ENCODE peak calls at places on chromosomes 16 and 17, in four cellular contexts. One of them, this sample, is unnamed.

GRCh38 chr17:45090711-45091110 is 29.6 kb downstream of the NMT1 start:
- DNase-seq in K562: no peak
- DNase-seq in HepG2: no peak
- DNase-seq in GM12878: no peak
- DNase-seq in this sample: no peak

GRCh38 chr16:51982715-51983680 is 563.9 kb downstream of the TOX3 start:
- DNase-seq in K562: peak; percentile 20
- DNase-seq in HepG2: peak; percentile 67
- DNase-seq in GM12878: no peak
- DNase-seq in this sample: peak; percentile 52

GRCh38 chr17:9187828-9188227 is 166.5 kb downstream of the NTN1 start:
- DNase-seq in K562: no peak
- DNase-seq in HepG2: no peak
- DNase-seq in GM12878: no peak
- DNase-seq in this sample: no peak

GRCh38 chr17:13643196-13643595 is 41.5 kb upstream of the HS3ST3A1 start:
- DNase-seq in K562: no peak
- DNase-seq in HepG2: no peak
- DNase-seq in GM12878: no peak
- DNase-seq in this sample: no peak

GRCh38 chr17:32488604-32489180 is 1.9 kb downstream of the CDK5R1 start:
- DNase-seq in K562: no peak
- DNase-seq in HepG2: no peak
- DNase-seq in GM12878: no peak
- DNase-seq in this sample: no peak

GRCh38 chr17:1829189-1829578 is 518 bp downstream of the SMYD4 start:
- DNase-seq in K562: no peak
- DNase-seq in HepG2: peak; percentile 13
- DNase-seq in GM12878: no peak
- DNase-seq in this sample: no peak

GRCh38 chr16:86928517-86929148 is 350.3 kb downstream of the FOXL1 start:
- DNase-seq in K562: peak; percentile 22
- DNase-seq in HepG2: no peak
- DNase-seq in GM12878: no peak
- DNase-seq in this sample: no peak

GRCh38 chr17:28667870-28668269 is 5.9 kb downstream of the SUPT6H start:
- DNase-seq in K562: no peak
- DNase-seq in HepG2: no peak
- DNase-seq in GM12878: no peak
- DNase-seq in this sample: no peak

GRCh38 chr17:42519546-42520444 is 16.2 kb upstream of the NAGLU start:
- DNase-seq in K562: peak; percentile 40
- DNase-seq in HepG2: peak; percentile 90
- DNase-seq in GM12878: no peak
- DNase-seq in this sample: peak; percentile 51

GRCh38 chr16:65119905-65120341 is 1.9 kb downstream of the CDH11 start:
- DNase-seq in K562: no peak
- DNase-seq in HepG2: no peak
- DNase-seq in GM12878: no peak
- DNase-seq in this sample: no peak

GRCh38 chr17:39675390-39676082 is 7.3 kb downstream of the PNMT start:
- DNase-seq in K562: no peak
- DNase-seq in HepG2: no peak
- DNase-seq in GM12878: no peak
- DNase-seq in this sample: no peak

GRCh38 chr16:9364721-9365693 is 273.6 kb downstream of the HAPSTR1 start:
- DNase-seq in K562: no peak
- DNase-seq in HepG2: peak; percentile 86
- DNase-seq in GM12878: no peak
- DNase-seq in this sample: no peak

GRCh38 chr17:64382184-64382583 is 8.5 kb downstream of the PECAM1 start:
- DNase-seq in K562: no peak
- DNase-seq in HepG2: no peak
- DNase-seq in GM12878: no peak
- DNase-seq in this sample: no peak

GRCh38 chr17:44159519-44160210 is 10.8 kb upstream of the ASB16 start:
- DNase-seq in K562: peak; percentile 51
- DNase-seq in HepG2: no peak
- DNase-seq in GM12878: no peak
- DNase-seq in this sample: no peak

GRCh38 chr16:88424536-88425230 is 28.4 kb upstream of the ZFPM1 start:
- DNase-seq in K562: no peak
- DNase-seq in HepG2: no peak
- DNase-seq in GM12878: no peak
- DNase-seq in this sample: no peak

GRCh38 chr16:2610781-2611498 is 71.4 kb upstream of the KCTD5 start:
- DNase-seq in K562: no peak
- DNase-seq in HepG2: no peak
- DNase-seq in GM12878: no peak
- DNase-seq in this sample: no peak

GRCh38 chr16:2159052-2159838 is 3.7 kb downstream of the TRAF7 start:
- DNase-seq in K562: no peak
- DNase-seq in HepG2: no peak
- DNase-seq in GM12878: no peak
- DNase-seq in this sample: no peak

GRCh38 chr17:51765558-51766145 is 392.9 kb downstream of the CA10 start:
- DNase-seq in K562: no peak
- DNase-seq in HepG2: no peak
- DNase-seq in GM12878: no peak
- DNase-seq in this sample: no peak

GRCh38 chr17:40122944-40123810 is 1.4 kb downstream of the MSL1 start:
- DNase-seq in K562: peak; percentile 74
- DNase-seq in HepG2: no peak
- DNase-seq in GM12878: no peak
- DNase-seq in this sample: peak; percentile 85

GRCh38 chr17:67712375-67712774 is 5.4 kb upstream of the NOL11 start:
- DNase-seq in K562: no peak
- DNase-seq in HepG2: no peak
- DNase-seq in GM12878: no peak
- DNase-seq in this sample: no peak

GRCh38 chr17:75637143-75637538 is 3.9 kb downstream of the SMIM5 start:
- DNase-seq in K562: no peak
- DNase-seq in HepG2: no peak
- DNase-seq in GM12878: no peak
- DNase-seq in this sample: peak; percentile 45

GRCh38 chr16:14300631-14301149 is 229.6 kb downstream of the MRTFB start:
- DNase-seq in K562: peak; percentile 64
- DNase-seq in HepG2: peak; percentile 88
- DNase-seq in GM12878: no peak
- DNase-seq in this sample: no peak

GRCh38 chr17:46851029-46851741 is at the start of gene WNT9B:
- DNase-seq in K562: peak; percentile 79
- DNase-seq in HepG2: peak; percentile 48
- DNase-seq in GM12878: no peak
- DNase-seq in this sample: no peak

GRCh38 chr16:68470461-68471150 is 22.3 kb upstream of the SMPD3 start:
- DNase-seq in K562: no peak
- DNase-seq in HepG2: no peak
- DNase-seq in GM12878: peak; percentile 94
- DNase-seq in this sample: no peak

GRCh38 chr17:72119963-72120877 is 600 bp upstream of the SOX9 start:
- DNase-seq in K562: no peak
- DNase-seq in HepG2: peak; percentile 79
- DNase-seq in GM12878: no peak
- DNase-seq in this sample: no peak

GRCh38 chr17:37410357-37410756 is 3.7 kb downstream of the TADA2A start:
- DNase-seq in K562: no peak
- DNase-seq in HepG2: no peak
- DNase-seq in GM12878: no peak
- DNase-seq in this sample: no peak

GRCh38 chr16:52283581-52284375 is 263.2 kb downstream of the TOX3 start:
- DNase-seq in K562: no peak
- DNase-seq in HepG2: no peak
- DNase-seq in GM12878: no peak
- DNase-seq in this sample: no peak

GRCh38 chr17:82216301-82217119 is 3.9 kb upstream of the CCDC57 start:
- DNase-seq in K562: no peak
- DNase-seq in HepG2: peak; percentile 75
- DNase-seq in GM12878: peak; percentile 59
- DNase-seq in this sample: no peak

GRCh38 chr17:44078412-44078811 is 7.9 kb downstream of the G6PC3 start:
- DNase-seq in K562: no peak
- DNase-seq in HepG2: no peak
- DNase-seq in GM12878: no peak
- DNase-seq in this sample: no peak

GRCh38 chr16:143456-143855 is 5.0 kb upstream of the NPRL3 start:
- DNase-seq in K562: peak; percentile 27
- DNase-seq in HepG2: no peak
- DNase-seq in GM12878: no peak
- DNase-seq in this sample: no peak
- TF ChIP-seq YY1 in K562: no peak
- TF ChIP-seq YY1 in HepG2: no peak
- TF ChIP-seq YY1 in GM12878: no peak
- TF ChIP-seq YY1 in this sample: no peak

GRCh38 chr17:80860101-80860671 is 131.5 kb upstream of the CHMP6 start:
- DNase-seq in K562: no peak
- DNase-seq in HepG2: no peak
- DNase-seq in GM12878: no peak
- DNase-seq in this sample: no peak

GRCh38 chr17:80857721-80858171 is 133.9 kb upstream of the CHMP6 start:
- DNase-seq in K562: no peak
- DNase-seq in HepG2: no peak
- DNase-seq in GM12878: no peak
- DNase-seq in this sample: no peak

GRCh38 chr17:80858301-80859003 is 133.2 kb upstream of the CHMP6 start:
- DNase-seq in K562: no peak
- DNase-seq in HepG2: no peak
- DNase-seq in GM12878: no peak
- DNase-seq in this sample: no peak

GRCh38 chr17:80860703-80861359 is 130.8 kb upstream of the CHMP6 start:
- DNase-seq in K562: no peak
- DNase-seq in HepG2: no peak
- DNase-seq in GM12878: no peak
- DNase-seq in this sample: no peak

DNA sequence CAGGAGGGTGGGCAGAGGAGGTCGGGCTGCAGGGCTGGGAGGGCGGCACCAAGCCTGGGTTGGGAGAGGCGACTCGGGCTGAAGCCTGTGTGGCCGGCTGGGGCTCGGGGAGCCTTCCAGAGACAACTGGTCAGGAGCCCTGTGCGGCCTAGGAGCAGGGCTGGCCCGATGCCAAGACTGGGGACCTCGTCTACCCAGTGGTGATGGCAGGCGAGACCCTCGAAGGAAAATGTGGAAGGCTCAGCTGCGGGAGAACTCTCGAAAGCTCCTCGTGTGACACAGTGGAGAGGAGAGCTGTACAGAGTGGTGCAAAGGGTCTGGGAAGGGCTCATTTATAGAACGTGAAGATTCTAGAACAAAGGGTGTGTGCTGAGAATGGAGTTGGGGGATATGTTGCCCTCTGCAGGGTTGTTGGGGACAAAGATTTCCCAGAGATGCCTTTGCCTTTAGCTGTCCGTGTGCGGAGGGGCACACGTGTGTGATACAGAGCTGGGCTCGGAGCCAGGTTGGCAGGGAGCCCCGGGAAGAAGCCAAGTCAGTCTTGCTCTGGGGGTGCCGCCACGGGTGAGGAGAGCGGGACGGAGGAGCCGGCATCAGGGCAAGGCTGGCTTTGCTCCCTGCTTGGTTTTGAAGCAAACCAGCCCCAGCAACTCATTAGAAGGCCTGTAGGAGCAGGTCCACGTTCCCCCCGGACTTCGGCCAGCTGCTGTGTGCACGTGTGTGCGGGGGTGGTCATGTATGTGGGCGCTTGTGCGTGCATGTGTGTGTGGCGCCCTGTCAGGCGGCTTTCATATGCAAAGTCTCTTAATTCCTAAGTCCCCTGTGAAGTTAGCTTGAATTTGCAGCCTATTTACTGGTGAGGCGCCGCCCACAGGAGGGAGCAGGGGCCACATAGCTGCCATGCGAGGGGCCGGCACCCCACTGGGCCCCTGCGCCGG is 132.4 kb upstream of the CHMP6 start:
- DNase-seq in K562: no peak
- DNase-seq in HepG2: no peak
- DNase-seq in GM12878: no peak
- DNase-seq in this sample: peak; percentile 23
- TF ChIP-seq KDM1A in K562: no peak
- TF ChIP-seq KDM1A in HepG2: no peak
- TF ChIP-seq KDM1A in GM12878: no peak
- TF ChIP-seq KDM1A in this sample: no peak

GRCh38 chr17:17342242-17342945 is 39.2 kb downstream of the NT5M start:
- DNase-seq in K562: no peak
- DNase-seq in HepG2: no peak
- DNase-seq in GM12878: no peak
- DNase-seq in this sample: no peak

GRCh38 chr17:17343896-17344506 is 40.8 kb downstream of the NT5M start:
- DNase-seq in K562: no peak
- DNase-seq in HepG2: no peak
- DNase-seq in GM12878: no peak
- DNase-seq in this sample: no peak

GRCh38 chr17:17344507-17345293 is 41.5 kb downstream of the NT5M start:
- DNase-seq in K562: no peak
- DNase-seq in HepG2: peak; percentile 68
- DNase-seq in GM12878: no peak
- DNase-seq in this sample: no peak

GRCh38 chr17:17341452-17341851 is 38.3 kb downstream of the NT5M start:
- DNase-seq in K562: no peak
- DNase-seq in HepG2: no peak
- DNase-seq in GM12878: no peak
- DNase-seq in this sample: no peak

GRCh38 chr17:17343160-17343735 is 40.1 kb downstream of the NT5M start:
- DNase-seq in K562: no peak
- DNase-seq in HepG2: no peak
- DNase-seq in GM12878: no peak
- DNase-seq in this sample: no peak
- TF ChIP-seq YY1 in K562: no peak
- TF ChIP-seq YY1 in HepG2: no peak
- TF ChIP-seq YY1 in GM12878: no peak
- TF ChIP-seq YY1 in this sample: no peak

GRCh38 chr16:55115506-55115905 is 184.8 kb downstream of the IRX5 start:
- DNase-seq in K562: no peak
- DNase-seq in HepG2: no peak
- DNase-seq in GM12878: no peak
- DNase-seq in this sample: no peak

GRCh38 chr16:55116165-55116894 is 185.7 kb downstream of the IRX5 start:
- DNase-seq in K562: no peak
- DNase-seq in HepG2: no peak
- DNase-seq in GM12878: no peak
- DNase-seq in this sample: no peak

GRCh38 chr16:55123652-55124051 is 193.0 kb downstream of the IRX5 start:
- DNase-seq in K562: no peak
- DNase-seq in HepG2: no peak
- DNase-seq in GM12878: no peak
- DNase-seq in this sample: no peak

GRCh38 chr16:55118701-55119260 is 188.1 kb downstream of the IRX5 start:
- DNase-seq in K562: no peak
- DNase-seq in HepG2: no peak
- DNase-seq in GM12878: no peak
- DNase-seq in this sample: no peak

DNA sequence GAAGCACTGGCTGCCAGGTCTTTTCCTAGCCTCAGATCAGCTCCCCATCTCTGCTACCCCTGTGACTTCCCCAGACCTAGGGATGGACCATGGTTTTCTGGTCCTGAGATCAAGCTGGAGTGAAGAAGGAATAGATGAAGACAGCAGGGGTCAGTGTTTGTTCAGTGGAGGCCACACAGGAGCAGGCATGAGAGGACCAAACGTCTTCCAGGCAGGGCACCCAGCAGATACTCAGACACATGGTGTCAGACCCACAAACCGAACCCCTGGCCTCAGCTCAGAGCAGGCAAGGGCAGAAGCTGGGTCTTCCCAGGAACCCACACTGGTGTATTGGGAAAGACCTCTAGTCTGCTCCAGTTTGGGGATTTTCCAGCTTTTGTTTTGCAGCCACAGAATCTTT is 189.7 kb downstream of the IRX5 start:
- DNase-seq in K562: no peak
- DNase-seq in HepG2: peak; percentile 9
- DNase-seq in GM12878: no peak
- DNase-seq in this sample: no peak
- TF ChIP-seq KDM1A in K562: no peak
- TF ChIP-seq KDM1A in HepG2: no peak
- TF ChIP-seq KDM1A in GM12878: no peak
- TF ChIP-seq KDM1A in this sample: no peak

This sample was measured in H1.